ENCODE peak calls at places on chromosomes 12 and 14, in four cellular contexts. W is NAMALWA; Q is HTR-8/SVneo; Z is stimulated activated CD8-positive, alpha-beta memory T cell treated with anti-CD3 and anti-CD28 coated beads, Interleukin-2, amount 100 ng/mL, for 1 hour. L is an unnamed sample.

GRCh38 chr12:112527082-112527481 is 108.3 kb downstream of the PTPN11 start:
- DNase-seq in Q (no peak), W (no peak), Z (no peak), L (no peak)

GRCh38 chr14:48323655-48324054 is 648.2 kb upstream of the MDGA2 start:
- DNase-seq in Z (no peak), Q (peak; percentile 47), W (no peak), L (no peak)

GRCh38 chr14:50225974-50226297 is 5.4 kb downstream of the SOS2 start:
- DNase-seq in Q (no peak), W (no peak), Z (no peak), L (no peak)

GRCh38 chr12:82682326-82682725 is 4.4 kb upstream of the TMTC2 start:
- DNase-seq in W (no peak), Z (no peak), Q (no peak), L (no peak)

GRCh38 chr12:93376436-93377251 is 1.1 kb upstream of the NUDT4 start:
- DNase-seq in W (no peak), Q (no peak), Z (no peak), L (peak; percentile 49)

GRCh38 chr12:27571463-27571862 is 47.5 kb downstream of the PPFIBP1 start:
- DNase-seq in W (no peak), Q (peak; percentile 49), Z (no peak), L (no peak)

GRCh38 chr14:32397871-32398640 is 69.0 kb downstream of the AKAP6 start:
- DNase-seq in Z (no peak), Q (peak; percentile 15), W (no peak), L (no peak)

GRCh38 chr14:91059576-91060471 is 617 bp downstream of the RPS6KA5 start:
- DNase-seq in W (peak; percentile 55), Q (peak; percentile 41), Z (peak; percentile 13), L (no peak)

GRCh38 chr14:75824328-75824727 is 157.5 kb downstream of the TGFB3 start:
- DNase-seq in Z (no peak), Q (no peak), W (no peak), L (no peak)

GRCh38 chr12:82765971-82766705 is 79.4 kb downstream of the TMTC2 start:
- DNase-seq in Z (no peak), Q (no peak), W (no peak), L (no peak)

GRCh38 chr12:52208424-52209165 is 16.8 kb upstream of the KRT80 start:
- DNase-seq in Q (no peak), Z (no peak), W (no peak), L (no peak)

GRCh38 chr14:95327558-95328374 is 8.1 kb upstream of the CLMN start:
- DNase-seq in Q (no peak), W (peak; percentile 97), Z (no peak), L (no peak)

GRCh38 chr14:51129130-51129529 is 34.2 kb upstream of the TRIM9 start:
- DNase-seq in W (peak; percentile 1), Z (no peak), Q (peak; percentile 6), L (no peak)

GRCh38 chr12:39122562-39123204 is 217.3 kb upstream of the CPNE8 start:
- DNase-seq in Z (no peak), Q (no peak), W (no peak), L (no peak)

GRCh38 chr14:90632451-90632850 is 183.8 kb downstream of the TTC7B start:
- DNase-seq in Z (no peak), W (no peak), Q (no peak), L (no peak)

GRCh38 chr12:52667931-52668330 is 12.3 kb downstream of the KRT1 start:
- DNase-seq in Q (no peak), Z (no peak), W (no peak), L (no peak)

GRCh38 chr12:6570264-6570887 is 2.3 kb upstream of the NOP2 start:
- DNase-seq in W (peak; percentile 76), Q (peak; percentile 74), Z (no peak), L (peak; percentile 44)

GRCh38 chr14:90796319-90796718 is 19.9 kb downstream of the TTC7B start:
- DNase-seq in Z (no peak), Q (no peak), W (no peak), L (no peak)

GRCh38 chr12:19546611-19547162 is 107.4 kb downstream of the AEBP2 start:
- DNase-seq in W (no peak), Q (no peak), Z (no peak), L (no peak)

GRCh38 chr12:12159988-12160387 is 89.2 kb downstream of the BCL2L14 start:
- DNase-seq in Q (no peak), Z (no peak), W (no peak), L (no peak)

GRCh38 chr12:102118874-102119273 is 1.0 kb downstream of the NUP37 start:
- DNase-seq in Q (no peak), W (no peak), Z (no peak), L (no peak)

GRCh38 chr12:11958216-11959091 is 112.3 kb upstream of the BCL2L14 start:
- DNase-seq in W (no peak), Z (no peak), Q (peak; percentile 41), L (no peak)

GRCh38 chr12:111803851-111804250 is 37.1 kb downstream of the ALDH2 start:
- DNase-seq in Q (no peak), Z (no peak), W (no peak), L (no peak)

GRCh38 chr12:58922849-58923248 is 2.5 kb upstream of the LRIG3 start:
- DNase-seq in W (no peak), Q (no peak), Z (no peak), L (no peak)

GRCh38 chr12:56565510-56566101 is 44.0 kb downstream of the RBMS2 start:
- DNase-seq in W (peak; percentile 73), Z (no peak), Q (no peak), L (peak; percentile 11)

GRCh38 chr12:110046451-110047187 is 1.7 kb downstream of the C12orf76 start:
- DNase-seq in Q (no peak), Z (no peak), W (no peak), L (no peak)

GRCh38 chr12:57010627-57011224 is 4.4 kb upstream of the ZBTB39 start:
- DNase-seq in W (no peak), Z (no peak), Q (no peak), L (no peak)

GRCh38 chr14:51304956-51305355 is 64.9 kb downstream of the TMX1 start:
- DNase-seq in Z (no peak), W (no peak), Q (peak; percentile 80), L (peak; percentile 74)